ENCODE peak calls at places on chromosomes 2 and 18, in eight cellular contexts. S is body of pancreas, T is mucosa of descending colon, Y is bronchial epithelial cell, E is endothelial cell, V is fibroblast of lung, Z is RWPE2, M is cardiac muscle cell. C is an unnamed sample.
A peak's percentile ranks its signal among the peaks of the same experiment; 100 is the strongest.

GRCh38 chr2:121210691-121211090 is 74.3 kb downstream of the TFCP2L1 start:
- DNase-seq in S (peak; percentile 48), T (peak; percentile 85), Y (peak; percentile 38), E (no peak), V (no peak), Z (no peak), M (no peak), C (no peak)

GRCh38 chr18:79603321-79604204 is 76.0 kb upstream of the CTDP1 start:
- DNase-seq in S (no peak), T (no peak), Y (no peak), E (no peak), V (no peak), Z (peak; percentile 64), M (no peak), C (no peak)

GRCh38 chr2:1728821-1729220 is 15.5 kb downstream of the PXDN start:
- DNase-seq in S (peak; percentile 40), T (peak; percentile 48), Y (peak; percentile 37), E (no peak), V (peak; percentile 67), Z (no peak), M (peak; percentile 21), C (no peak)

GRCh38 chr2:173964565-173965371 is 405 bp downstream of the SP3 start:
- DNase-seq in S (peak; percentile 92), T (peak; percentile 89), Y (peak; percentile 44), E (peak; percentile 87), V (peak; percentile 87), Z (peak; percentile 87), M (peak; percentile 95), C (no peak)

GRCh38 chr2:80014637-80015036 is 289.9 kb downstream of the LRRTM1 start:
- DNase-seq in S (no peak), T (no peak), Y (no peak), E (no peak), V (peak; percentile 13), Z (no peak), M (no peak), C (no peak)

GRCh38 chr2:232276084-232276738 is 102.3 kb upstream of the ALPP start:
- DNase-seq in S (no peak), T (no peak), Y (peak; percentile 25), E (peak; percentile 18), V (no peak), Z (no peak), M (no peak), C (no peak)

GRCh38 chr2:101002562-101003277 is 631 bp downstream of the RPL31 start:
- DNase-seq in S (no peak), T (no peak), Y (no peak), E (no peak), V (no peak), Z (no peak), M (peak; percentile 25), C (no peak)

GRCh38 chr2:205129531-205129930 is 552.8 kb upstream of the NRP2 start:
- DNase-seq in S (no peak), T (no peak), Y (no peak), E (no peak), V (no peak), Z (no peak), M (no peak), C (no peak)

GRCh38 chr2:222318712-222319575 is 20.1 kb upstream of the PAX3 start:
- DNase-seq in S (no peak), T (peak; percentile 62), Y (no peak), E (no peak), V (peak; percentile 34), Z (no peak), M (peak; percentile 54), C (no peak)

GRCh38 chr2:164706522-164706921 is 85.2 kb upstream of the GRB14 start:
- DNase-seq in S (no peak), T (no peak), Y (peak; percentile 88), E (no peak), V (peak; percentile 83), Z (no peak), M (peak; percentile 13), C (peak; percentile 50)

GRCh38 chr2:45331034-45331786 is 279.9 kb downstream of the SRBD1 start:
- DNase-seq in S (peak; percentile 25), T (no peak), Y (no peak), E (no peak), V (no peak), Z (no peak), M (no peak), C (no peak)

GRCh38 chr2:103627301-103627700 is 865.5 kb downstream of the TMEM182 start:
- DNase-seq in S (no peak), T (no peak), Y (no peak), E (no peak), V (no peak), Z (no peak), M (no peak), C (no peak)

GRCh38 chr2:37882036-37882435 is 43.1 kb upstream of the RMDN2 start:
- DNase-seq in S (no peak), T (no peak), Y (no peak), E (no peak), V (no peak), Z (no peak), M (no peak), C (no peak)

GRCh38 chr2:37877457-37878315 is 47.4 kb upstream of the RMDN2 start:
- DNase-seq in S (peak; percentile 35), T (no peak), Y (peak; percentile 65), E (peak; percentile 49), V (peak; percentile 45), Z (no peak), M (peak; percentile 79), C (no peak)

GRCh38 chr2:37881397-37881796 is 43.7 kb upstream of the RMDN2 start:
- DNase-seq in S (no peak), T (no peak), Y (no peak), E (no peak), V (no peak), Z (no peak), M (no peak), C (no peak)

GRCh38 chr2:37878536-37878935 is 46.6 kb upstream of the RMDN2 start:
- DNase-seq in S (no peak), T (no peak), Y (no peak), E (no peak), V (no peak), Z (no peak), M (no peak), C (no peak)

GRCh38 chr2:37880546-37880945 is 44.5 kb upstream of the RMDN2 start:
- DNase-seq in S (no peak), T (no peak), Y (no peak), E (no peak), V (no peak), Z (no peak), M (no peak), C (no peak)
- TF ChIP-seq CTCF in S (no peak), T (no peak), Y (no peak), E (no peak), V (no peak), Z (no peak), M (no peak), C (no peak)

GRCh38 chr2:33342171-33342570 is 134.3 kb upstream of the RASGRP3 start:
- DNase-seq in S (no peak), T (no peak), Y (no peak), E (no peak), V (no peak), Z (no peak), M (no peak), C (no peak)
- TF ChIP-seq CTCF in S (no peak), T (no peak), Y (no peak), E (no peak), V (no peak), Z (no peak), M (no peak), C (no peak)

DNA sequence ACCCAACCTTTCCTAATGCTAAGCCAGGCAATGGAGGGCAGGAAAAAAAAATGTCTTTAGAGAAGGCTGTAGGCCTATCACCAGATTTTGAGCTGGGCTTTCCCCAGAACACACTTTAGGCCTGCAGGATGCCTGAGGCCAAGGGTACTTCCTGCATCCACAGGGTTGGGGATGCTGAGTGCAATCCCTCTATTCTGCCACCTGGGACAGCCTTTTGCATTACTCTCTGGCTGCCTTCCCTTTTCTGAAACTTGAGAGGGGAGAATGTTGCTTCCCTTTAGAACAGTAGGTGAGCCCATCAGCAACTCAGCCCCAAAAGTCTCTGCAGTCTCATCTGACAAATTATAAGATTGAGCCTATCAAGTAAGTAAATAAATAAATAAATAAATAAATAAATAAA is 195.2 kb downstream of the SLC8A1 start:
- DNase-seq in S (no peak), T (no peak), Y (peak; percentile 29), E (peak; percentile 32), V (no peak), Z (no peak), M (peak; percentile 20), C (no peak)
- TF ChIP-seq CTCF in S (no peak), T (no peak), Y (peak; percentile 51), E (no peak), V (peak; percentile 37), Z (peak; percentile 25), M (peak; percentile 31), C (peak; percentile 16)

DNA sequence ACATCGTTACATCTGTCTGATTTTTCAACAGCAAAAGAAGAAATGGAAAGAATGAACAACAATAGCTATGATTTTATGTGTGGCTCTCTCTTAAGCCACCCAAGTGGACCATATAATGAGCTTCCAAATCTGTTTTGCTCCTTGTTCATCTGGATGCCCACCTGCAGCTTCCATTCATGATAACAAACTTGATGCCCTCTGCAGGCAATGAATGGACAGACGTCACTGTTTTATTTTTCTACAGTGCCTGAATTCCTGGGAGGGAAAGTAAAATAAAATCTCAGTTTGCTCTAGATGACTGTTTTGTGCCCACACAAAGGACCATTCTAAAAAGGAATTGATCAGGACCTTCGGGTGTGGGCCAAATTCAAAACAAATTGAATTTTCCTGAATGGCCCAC is 5.0 kb downstream of the MREG start:
- DNase-seq in S (no peak), T (no peak), Y (no peak), E (no peak), V (no peak), Z (no peak), M (no peak), C (no peak)
- TF ChIP-seq CTCF in S (no peak), T (no peak), Y (no peak), E (no peak), V (no peak), Z (no peak), M (no peak), C (no peak)